ENCODE peak calls at places on chromosomes 7 and 10, in four cellular contexts. One of them, this sample, is unnamed.

GRCh38 chr7:43577485-43577951 is 5.4 kb upstream of the STK17A start:
- DNase-seq in HCT116: no peak
- DNase-seq in K562: peak
- DNase-seq in HepG2: no peak
- DNase-seq in this sample: no peak

GRCh38 chr10:100340948-100341847 is 5.8 kb upstream of the SCD start:
- DNase-seq in HCT116: no peak
- DNase-seq in K562: no peak
- DNase-seq in HepG2: peak
- DNase-seq in this sample: no peak

GRCh38 chr7:137695942-137696341 is 150.8 kb downstream of the DGKI start:
- DNase-seq in HCT116: no peak
- DNase-seq in K562: no peak
- DNase-seq in HepG2: peak
- DNase-seq in this sample: no peak

GRCh38 chr10:65194131-65194530 is 1672.9 kb downstream of the REEP3 start:
- DNase-seq in HCT116: no peak
- DNase-seq in K562: no peak
- DNase-seq in HepG2: no peak
- DNase-seq in this sample: no peak

GRCh38 chr7:17233643-17234397 is 64.6 kb upstream of the AHR start:
- DNase-seq in HCT116: no peak
- DNase-seq in K562: no peak
- DNase-seq in HepG2: no peak
- DNase-seq in this sample: peak

GRCh38 chr10:5018150-5018549 is 14.5 kb upstream of the AKR1C2 start:
- DNase-seq in HCT116: no peak
- DNase-seq in K562: no peak
- DNase-seq in HepG2: no peak
- DNase-seq in this sample: no peak

GRCh38 chr10:4820804-4821401 is 5.1 kb upstream of the AKR1E2 start:
- DNase-seq in HCT116: no peak
- DNase-seq in K562: no peak
- DNase-seq in HepG2: no peak
- DNase-seq in this sample: no peak

GRCh38 chr10:113680172-113681111 is 730 bp downstream of the CASP7 start:
- DNase-seq in HCT116: no peak
- DNase-seq in K562: peak
- DNase-seq in HepG2: peak
- DNase-seq in this sample: peak

GRCh38 chr10:18214692-18215563 is 74.7 kb downstream of the CACNB2 start:
- DNase-seq in HCT116: no peak
- DNase-seq in K562: no peak
- DNase-seq in HepG2: peak
- DNase-seq in this sample: peak

GRCh38 chr7:70051726-70052125 is 453.5 kb downstream of the AUTS2 start:
- DNase-seq in HCT116: no peak
- DNase-seq in K562: no peak
- DNase-seq in HepG2: no peak
- DNase-seq in this sample: no peak

GRCh38 chr7:106284516-106285050 is at the start of gene NAMPT:
- DNase-seq in HCT116: no peak
- DNase-seq in K562: peak
- DNase-seq in HepG2: no peak
- DNase-seq in this sample: no peak

GRCh38 chr7:155729847-155730246 is 82.4 kb downstream of the SHH start:
- DNase-seq in HCT116: no peak
- DNase-seq in K562: no peak
- DNase-seq in HepG2: no peak
- DNase-seq in this sample: no peak

GRCh38 chr10:21964983-21965665 is 38.4 kb downstream of the DNAJC1 start:
- DNase-seq in HCT116: no peak
- DNase-seq in K562: no peak
- DNase-seq in HepG2: no peak
- DNase-seq in this sample: no peak
- TF ChIP-seq POLR2AphosphoS5 in HCT116: no peak
- TF ChIP-seq POLR2AphosphoS5 in K562: no peak
- TF ChIP-seq POLR2AphosphoS5 in HepG2: no peak
- TF ChIP-seq POLR2AphosphoS5 in this sample: no peak

DNA sequence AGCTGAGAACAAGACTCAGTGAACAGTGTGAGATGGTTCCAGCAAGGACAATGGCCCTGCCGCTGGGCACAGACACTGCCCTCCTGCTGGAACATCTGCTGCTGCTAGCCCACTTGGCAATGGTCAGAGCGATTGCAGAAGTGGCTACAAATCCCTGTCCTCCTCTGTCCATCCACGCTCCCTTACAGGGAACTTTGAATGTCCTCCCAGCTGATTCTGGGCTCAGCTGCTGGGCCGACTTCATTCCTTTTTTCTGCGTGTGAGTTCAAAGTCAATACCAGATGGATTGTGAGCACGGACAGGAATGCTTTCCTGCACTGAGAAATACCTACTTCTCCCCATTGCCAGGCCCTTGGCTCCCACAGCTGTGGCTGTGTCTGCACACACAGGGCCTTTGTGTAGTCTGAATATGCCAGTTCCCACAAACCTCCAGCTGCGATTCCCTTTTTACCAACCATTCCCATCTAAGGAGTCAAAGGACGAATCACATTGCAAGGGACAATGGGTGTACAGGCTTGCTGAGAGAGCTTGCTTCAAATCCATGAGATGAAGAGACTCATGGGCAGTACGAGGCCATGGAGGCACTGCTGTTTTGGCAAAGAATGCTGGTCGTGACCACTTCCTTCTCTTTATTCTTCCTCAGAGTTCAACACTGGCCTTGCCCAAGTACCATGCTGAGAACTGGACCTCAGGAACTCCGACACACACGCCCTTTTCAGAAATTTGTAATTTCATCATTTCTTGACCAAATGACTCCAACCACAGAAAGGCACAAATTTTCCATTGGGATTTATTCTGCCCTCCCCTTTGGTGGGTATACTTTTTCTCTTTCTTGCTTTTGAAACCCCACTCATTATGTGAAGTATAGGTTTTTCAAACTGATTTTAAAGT is 44.2 kb downstream of the BPGM start:
- DNase-seq in HCT116: no peak
- DNase-seq in K562: no peak
- DNase-seq in HepG2: no peak
- DNase-seq in this sample: no peak
- TF ChIP-seq TCF7L2 in HCT116: no peak
- TF ChIP-seq TCF7L2 in K562: no peak
- TF ChIP-seq TCF7L2 in HepG2: no peak
- TF ChIP-seq TCF7L2 in this sample: no peak

GRCh38 chr7:3955026-3955425 is 654.0 kb downstream of the SDK1 start:
- DNase-seq in HCT116: no peak
- DNase-seq in K562: no peak
- DNase-seq in HepG2: no peak
- DNase-seq in this sample: no peak
- TF ChIP-seq SIN3A in HCT116: no peak
- TF ChIP-seq SIN3A in K562: no peak
- TF ChIP-seq SIN3A in HepG2: no peak
- TF ChIP-seq SIN3A in this sample: no peak

GRCh38 chr7:139775829-139776266 is 1.9 kb downstream of the HIPK2 start:
- DNase-seq in HCT116: peak
- DNase-seq in K562: peak
- DNase-seq in HepG2: peak
- DNase-seq in this sample: peak
- TF ChIP-seq POLR2AphosphoS5 in HCT116: peak
- TF ChIP-seq POLR2AphosphoS5 in K562: no peak
- TF ChIP-seq POLR2AphosphoS5 in HepG2: no peak
- TF ChIP-seq POLR2AphosphoS5 in this sample: no peak

GRCh38 chr7:92944633-92945032 is 108.3 kb upstream of the CDK6 start:
- DNase-seq in HCT116: no peak
- DNase-seq in K562: no peak
- DNase-seq in HepG2: no peak
- DNase-seq in this sample: no peak
- TF ChIP-seq TCF7L2 in HCT116: no peak
- TF ChIP-seq TCF7L2 in K562: no peak
- TF ChIP-seq TCF7L2 in HepG2: no peak
- TF ChIP-seq TCF7L2 in this sample: no peak

DNA sequence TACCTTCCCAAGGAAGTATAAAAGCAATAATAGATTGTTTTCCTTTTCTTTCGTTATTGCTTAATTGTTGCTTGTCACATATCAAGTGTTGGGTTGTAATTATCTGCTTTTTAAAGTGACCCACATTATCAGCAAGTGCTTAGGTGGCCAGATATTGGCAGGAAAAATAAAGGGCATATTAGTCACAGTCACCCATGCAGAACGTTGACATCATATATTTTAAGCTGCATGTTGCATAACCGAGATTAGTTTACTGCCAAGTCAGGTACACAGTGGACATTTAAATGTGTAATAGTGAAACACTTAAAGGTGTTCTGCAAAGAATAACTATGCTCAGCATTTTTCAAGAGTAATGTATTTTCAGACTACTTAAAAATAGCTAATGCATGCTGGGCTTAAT is 11.4 kb downstream of the NEBL start:
- DNase-seq in HCT116: no peak
- DNase-seq in K562: no peak
- DNase-seq in HepG2: no peak
- DNase-seq in this sample: no peak
- TF ChIP-seq SIN3A in HCT116: no peak
- TF ChIP-seq SIN3A in K562: no peak
- TF ChIP-seq SIN3A in HepG2: no peak
- TF ChIP-seq SIN3A in this sample: no peak

GRCh38 chr7:46741181-46741580 is 820.1 kb upstream of the IGFBP3 start:
- DNase-seq in HCT116: no peak
- DNase-seq in K562: no peak
- DNase-seq in HepG2: no peak
- DNase-seq in this sample: no peak
- TF ChIP-seq POLR2AphosphoS5 in HCT116: no peak
- TF ChIP-seq POLR2AphosphoS5 in K562: no peak
- TF ChIP-seq POLR2AphosphoS5 in HepG2: no peak
- TF ChIP-seq POLR2AphosphoS5 in this sample: no peak

DNA sequence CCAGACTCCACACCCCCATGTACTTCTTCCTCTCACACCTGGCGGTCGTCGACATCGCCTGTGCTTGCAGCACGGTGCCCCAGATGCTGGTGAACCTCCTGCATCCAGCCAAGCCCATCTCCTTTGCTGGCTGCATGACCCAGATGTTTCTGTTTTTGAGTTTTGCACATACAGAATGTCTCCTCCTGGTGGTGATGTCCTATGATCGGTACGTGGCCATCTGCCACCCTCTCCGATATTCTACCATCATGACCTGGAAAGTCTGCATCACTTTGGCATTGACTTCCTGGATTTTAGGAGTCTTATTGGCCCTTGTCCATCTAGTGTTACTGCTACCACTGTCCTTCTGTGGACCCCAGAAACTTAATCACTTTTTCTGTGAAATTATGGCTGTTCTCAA is 4.8 kb downstream of the OR2A25 start:
- DNase-seq in HCT116: no peak
- DNase-seq in K562: no peak
- DNase-seq in HepG2: no peak
- DNase-seq in this sample: no peak
- TF ChIP-seq TCF7L2 in HCT116: no peak
- TF ChIP-seq TCF7L2 in K562: no peak
- TF ChIP-seq TCF7L2 in HepG2: no peak
- TF ChIP-seq TCF7L2 in this sample: no peak

DNA sequence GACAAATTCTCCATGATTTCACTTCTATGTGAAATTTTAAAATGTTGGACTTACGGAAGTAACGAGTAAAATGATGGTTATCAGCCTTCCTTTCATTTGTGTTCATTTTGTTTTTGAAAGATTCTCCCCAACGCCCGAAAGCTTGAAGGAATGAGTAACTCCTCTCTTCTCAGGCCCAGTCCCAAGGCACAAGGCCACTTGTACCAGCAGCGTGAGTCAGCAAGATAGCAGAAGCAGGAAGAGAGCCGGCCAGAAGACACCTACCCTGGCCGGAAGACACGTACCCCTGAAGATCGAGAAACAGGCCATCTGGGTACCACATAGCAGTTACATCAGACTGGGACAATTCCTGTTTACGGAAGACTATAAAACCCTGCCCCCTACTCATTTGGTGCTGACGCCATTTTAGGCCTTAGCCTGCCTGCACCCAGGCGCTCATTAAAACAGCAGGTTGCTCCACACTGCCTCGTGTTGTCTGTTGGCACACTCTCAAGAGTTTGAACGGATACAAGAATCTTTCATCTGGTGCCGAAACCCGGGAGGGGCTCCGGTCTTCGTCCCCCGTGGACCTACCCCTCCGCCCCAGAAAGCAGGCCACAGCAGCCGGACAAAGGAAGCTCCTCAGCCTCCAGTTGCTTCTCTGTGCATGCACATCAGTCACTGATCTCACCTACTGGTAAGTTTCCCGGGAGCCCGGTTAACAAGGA is 60.4 kb downstream of the LRRC17 start:
- DNase-seq in HCT116: no peak
- DNase-seq in K562: peak
- DNase-seq in HepG2: no peak
- DNase-seq in this sample: no peak
- TF ChIP-seq SIN3A in HCT116: no peak
- TF ChIP-seq SIN3A in K562: no peak
- TF ChIP-seq SIN3A in HepG2: no peak
- TF ChIP-seq SIN3A in this sample: no peak